ENCODE peak calls at places on chromosomes 12 and 14, in seven cellular contexts. C is HAP-1; M is heart left ventricle; K is neuronal stem cell; T is WERI-Rb-1; B is CD8-positive, alpha-beta T cell; I is psoas muscle. A is an unnamed sample. For H3K9me3, the result is how much of the 10 kb centered on the place peaks cover.

GRCh38 chr14:31961881-31962280 is 115.2 kb upstream of the ARHGAP5 start:
- DNase-seq in C (no peak), M (no peak), K (no peak), T (peak), B (no peak), I (no peak), A (no peak)

GRCh38 chr12:115437061-115437567 is 753.1 kb upstream of the TBX3 start:
- DNase-seq in C (peak), M (no peak), K (no peak), T (no peak), B (no peak), I (no peak), A (peak)

GRCh38 chr12:75705749-75706719 is 194.6 kb upstream of the KRR1 start:
- DNase-seq in C (no peak), M (peak), K (no peak), T (no peak), B (no peak), I (no peak), A (peak)

GRCh38 chr12:43287991-43288390 is 264.0 kb downstream of the ADAMTS20 start:
- DNase-seq in C (no peak), M (no peak), K (no peak), T (no peak), B (no peak), I (no peak), A (no peak)

GRCh38 chr14:61698216-61698980 is 3.1 kb downstream of the HIF1A start:
- DNase-seq in C (no peak), M (no peak), K (no peak), T (no peak), B (no peak), I (no peak), A (no peak)

GRCh38 chr14:61188196-61188595 is 92.9 kb downstream of the TMEM30B start:
- DNase-seq in C (no peak), M (peak), K (no peak), T (no peak), B (no peak), I (peak), A (peak)

GRCh38 chr12:101962486-101962885 is 85.1 kb downstream of the DRAM1 start:
- DNase-seq in C (no peak), M (no peak), K (no peak), T (peak), B (no peak), I (no peak), A (peak)

GRCh38 chr14:94880805-94881204 is 110.9 kb upstream of the GSC start:
- DNase-seq in C (no peak), M (no peak), K (no peak), T (peak), B (no peak), I (no peak), A (no peak)

GRCh38 chr14:82720931-82721330 is 1187.3 kb upstream of the SEL1L start:
- DNase-seq in C (peak), M (no peak), K (no peak), T (no peak), B (no peak), I (no peak), A (no peak)

GRCh38 chr12:32517966-32518365 is 118.6 kb downstream of the FGD4 start:
- DNase-seq in C (no peak), M (no peak), K (no peak), T (no peak), B (no peak), I (no peak), A (no peak)

DNA sequence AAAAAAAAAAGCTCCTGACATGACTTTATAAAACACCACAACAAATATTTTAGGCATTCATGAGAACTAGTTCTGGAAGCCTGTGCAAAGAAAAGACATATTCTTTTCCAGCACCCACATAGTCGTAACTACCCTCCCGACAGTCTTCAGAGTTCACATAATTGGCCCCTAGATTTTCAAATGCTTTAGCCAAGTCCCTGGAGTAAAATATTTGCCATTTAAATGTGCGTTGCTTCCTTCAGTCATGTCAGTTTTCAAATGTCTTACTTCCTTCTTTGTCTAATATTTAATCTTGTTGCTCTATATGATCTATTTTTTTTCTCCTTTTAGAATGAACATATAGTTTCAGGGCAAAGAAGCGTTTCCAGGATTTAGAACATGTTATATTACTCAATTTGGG is 66.8 kb upstream of the KRAS start:
- DNase-seq in C (no peak), M (no peak), K (no peak), T (no peak), B (no peak), I (no peak), A (no peak)
- H3K4me3 ChIP-seq in C (no peak), M (no peak), K (no peak), T (no peak), B (no peak), I (no peak), A (no peak)

GRCh38 chr12:132998742-132999141 is 12.6 kb downstream of the ZNF26 start:
- DNase-seq in C (no peak), M (no peak), K (no peak), T (no peak), B (no peak), I (no peak), A (no peak)
- H3K9me3 ChIP-seq in C (under half), M (under half), K (half or more), T (under half), B (half or more), I (half or more), A (under half)

GRCh38 chr12:131775124-131775903 is 52.9 kb upstream of the MMP17 start:
- DNase-seq in C (no peak), M (no peak), K (no peak), T (no peak), B (no peak), I (no peak), A (no peak)

GRCh38 chr12:131774576-131774975 is 53.6 kb upstream of the MMP17 start:
- DNase-seq in C (no peak), M (no peak), K (no peak), T (no peak), B (no peak), I (no peak), A (no peak)

GRCh38 chr12:131770120-131770519 is 58.1 kb upstream of the MMP17 start:
- DNase-seq in C (no peak), M (no peak), K (no peak), T (no peak), B (no peak), I (no peak), A (no peak)

GRCh38 chr12:131775904-131776889 is 52.0 kb upstream of the MMP17 start:
- DNase-seq in C (no peak), M (no peak), K (no peak), T (no peak), B (no peak), I (no peak), A (no peak)

DNA sequence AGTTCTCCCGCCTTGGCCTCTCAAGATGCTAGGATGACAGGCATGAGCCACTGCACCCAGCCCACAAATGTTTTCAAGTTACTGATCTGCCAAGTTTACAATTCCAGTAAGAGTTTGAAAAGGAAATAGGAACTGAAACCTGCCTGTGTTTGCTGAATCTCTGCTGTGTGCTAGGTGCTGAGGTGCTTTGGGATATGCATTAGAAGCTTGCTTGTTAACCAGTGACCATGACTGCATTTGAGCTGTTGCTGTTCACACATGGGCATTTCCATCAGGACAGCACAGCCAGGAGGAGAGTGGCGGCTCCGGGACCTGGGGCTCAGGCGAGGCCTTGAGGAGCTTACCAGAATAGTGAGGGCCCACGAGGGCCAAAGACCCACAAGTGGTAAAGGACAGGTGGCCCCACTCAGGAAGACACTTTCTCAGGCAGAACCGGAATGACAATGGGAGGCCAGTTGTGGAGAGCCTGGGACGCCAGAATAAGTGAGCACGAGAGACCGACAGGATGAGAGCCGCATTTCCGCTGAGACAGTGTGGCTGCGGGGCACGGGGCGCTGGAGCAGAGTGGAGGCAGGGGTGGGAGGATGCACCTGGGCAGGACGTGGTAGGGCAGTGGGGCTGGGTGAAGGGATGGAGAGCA is 54.5 kb upstream of the MMP17 start:
- DNase-seq in C (no peak), M (no peak), K (no peak), T (no peak), B (no peak), I (no peak), A (no peak)
- H3K4me3 ChIP-seq in C (no peak), M (no peak), K (no peak), T (no peak), B (no peak), I (no peak), A (no peak)

DNA sequence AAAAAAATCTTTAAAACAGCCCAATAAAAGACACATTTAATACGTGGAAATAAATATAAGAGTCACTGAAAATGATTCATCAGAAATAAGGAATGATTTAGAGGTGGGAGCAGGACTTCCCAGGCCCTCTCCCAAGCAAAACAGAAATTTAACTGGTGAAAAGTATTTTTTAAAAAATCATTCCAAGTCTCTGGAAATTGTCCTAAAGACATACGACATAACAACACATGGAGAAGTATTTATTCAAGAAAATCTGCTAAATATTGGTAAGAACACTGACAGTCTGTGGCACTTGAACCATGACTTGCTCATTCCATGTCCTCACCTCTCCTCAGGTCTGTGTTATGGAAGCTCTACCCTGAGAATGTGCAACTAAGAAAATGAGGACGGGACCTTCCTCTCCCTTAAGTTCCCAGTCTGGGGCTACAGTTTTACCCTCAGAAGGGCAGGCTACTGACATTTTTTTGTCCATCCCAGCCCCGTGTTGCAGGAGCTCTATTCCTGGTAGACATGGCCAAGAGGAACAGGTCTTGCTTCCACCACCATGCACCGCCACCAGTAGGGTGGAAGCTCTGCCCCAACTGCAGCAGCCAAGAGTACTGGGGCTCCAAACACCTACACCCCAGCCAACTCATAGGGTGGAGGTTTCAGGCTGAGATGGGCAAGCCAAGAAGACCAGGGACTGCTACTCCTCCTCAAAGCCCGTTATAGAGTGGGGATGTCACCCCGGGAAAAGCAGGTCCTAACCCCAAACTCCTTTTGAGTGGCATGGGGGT is 193.0 kb downstream of the CRADD start:
- DNase-seq in C (no peak), M (no peak), K (no peak), T (no peak), B (no peak), I (no peak), A (no peak)
- H3K9me3 ChIP-seq in C (under half), M (under half), K (under half), T (under half), B (under half), I (under half), A (under half)

GRCh38 chr12:118980407-118981014 is 830 bp upstream of the SRRM4 start:
- DNase-seq in C (peak), M (no peak), K (peak), T (peak), B (no peak), I (no peak), A (peak)
- H3K4me3 ChIP-seq in C (no peak), M (no peak), K (no peak), T (peak), B (no peak), I (no peak), A (peak)

GRCh38 chr14:35352274-35353233 is 52.0 kb downstream of the NFKBIA start:
- DNase-seq in C (no peak), M (no peak), K (no peak), T (no peak), B (no peak), I (peak), A (no peak)
- H3K9me3 ChIP-seq in C (under half), M (under half), K (under half), T (under half), B (under half), I (under half), A (under half)

GRCh38 chr12:49697808-49698207 is 9.4 kb downstream of the FMNL3 start:
- DNase-seq in C (no peak), M (no peak), K (no peak), T (no peak), B (no peak), I (no peak), A (no peak)
- H3K4me3 ChIP-seq in C (no peak), M (no peak), K (no peak), T (no peak), B (no peak), I (no peak), A (no peak)

DNA sequence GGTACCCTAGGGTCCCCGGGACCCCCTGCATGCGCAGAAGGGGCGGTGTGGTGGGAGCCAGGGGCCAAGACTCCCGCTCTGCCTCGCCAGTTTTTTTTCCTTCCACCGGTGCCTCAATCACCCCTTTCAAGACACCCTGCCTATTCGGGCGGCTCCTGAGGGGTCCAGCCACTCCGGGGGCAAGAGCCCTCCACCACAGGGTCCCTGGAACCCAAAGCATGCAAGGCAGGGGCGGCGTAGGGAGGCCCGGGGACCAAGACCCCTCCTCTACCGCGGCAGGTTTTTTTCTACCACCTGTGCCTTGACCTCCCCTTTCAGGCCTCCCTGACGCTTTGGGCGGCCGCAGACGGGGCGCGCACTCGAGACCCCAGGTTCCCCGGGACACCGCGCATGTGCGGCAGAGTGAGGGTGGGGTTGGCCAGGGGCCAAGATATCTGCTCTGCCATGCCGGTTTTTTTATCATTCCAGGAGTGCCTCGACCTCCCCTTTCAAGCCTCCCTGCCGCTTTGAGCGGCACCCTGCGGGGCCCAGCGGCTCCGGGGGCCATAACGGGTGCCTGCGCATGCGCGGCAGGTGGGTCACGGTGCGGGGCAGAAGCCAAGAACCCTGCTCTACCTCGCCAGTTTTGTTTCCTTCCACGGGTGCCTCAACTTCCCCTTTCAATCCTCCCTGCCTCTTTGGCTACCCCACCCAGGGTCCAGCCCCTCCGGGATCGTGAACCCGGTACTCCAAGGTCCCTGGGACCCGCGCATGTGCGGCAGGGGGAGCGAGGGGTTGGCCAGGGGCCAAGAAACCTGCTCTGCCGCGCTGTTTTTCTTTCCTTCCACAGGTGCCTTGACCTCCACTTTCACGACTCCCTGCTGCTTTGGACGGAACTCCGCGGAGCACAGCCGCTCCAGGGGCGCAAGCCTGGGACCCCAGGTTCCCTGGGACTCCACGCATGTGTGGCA is 328.1 kb downstream of the ALG10 start:
- DNase-seq in C (no peak), M (no peak), K (no peak), T (no peak), B (no peak), I (no peak), A (no peak)
- H3K9me3 ChIP-seq in C (under half), M (under half), K (under half), T (under half), B (under half), I (under half), A (under half)